ENCODE peak calls at places on chromosomes 13 and 19, in seven cellular contexts. Y, L, J, A, Q, N and T are unnamed samples. For H3K4me1, the result is how much of the 10 kb centered on the place peaks cover.

GRCh38 chr13:80033286-80033685 is 307.6 kb downstream of the SPRY2 start:
- DNase-seq in Y (no peak), L (no peak), J (no peak), A (no peak), Q (no peak), N (no peak), T (no peak)

GRCh38 chr13:112353856-112354255 is 22.3 kb upstream of the SPACA7 start:
- DNase-seq in Y (peak), L (no peak), J (no peak), A (no peak), Q (no peak), N (no peak), T (no peak)

GRCh38 chr13:35140321-35140720 is 198.3 kb downstream of the NBEA start:
- DNase-seq in Y (no peak), L (no peak), J (no peak), A (no peak), Q (no peak), N (peak), T (no peak)

GRCh38 chr19:45103200-45103624 is 10.2 kb downstream of the PPP1R37 start:
- DNase-seq in Y (no peak), L (peak), J (peak), A (no peak), Q (no peak), N (no peak), T (no peak)

GRCh38 chr19:43777163-43777700 is 3.5 kb downstream of the KCNN4 start:
- DNase-seq in Y (no peak), L (peak), J (peak), A (no peak), Q (no peak), N (peak), T (no peak)

GRCh38 chr19:19661675-19662251 is 1.7 kb downstream of the ATP13A1 start:
- DNase-seq in Y (no peak), L (peak), J (no peak), A (no peak), Q (no peak), N (no peak), T (no peak)

GRCh38 chr19:5335593-5335992 is 5.0 kb downstream of the PTPRS start:
- DNase-seq in Y (no peak), L (no peak), J (no peak), A (no peak), Q (no peak), N (no peak), T (no peak)

GRCh38 chr13:112965103-112965502 is 3.9 kb upstream of the MCF2L start:
- DNase-seq in Y (peak), L (no peak), J (no peak), A (peak), Q (no peak), N (no peak), T (no peak)

GRCh38 chr13:113816248-113816924 is 47.5 kb downstream of the GAS6 start:
- DNase-seq in Y (no peak), L (peak), J (no peak), A (peak), Q (no peak), N (peak), T (no peak)

GRCh38 chr19:50328257-50329145 is 676 bp downstream of the KCNC3 start:
- DNase-seq in Y (no peak), L (no peak), J (no peak), A (no peak), Q (no peak), N (no peak), T (no peak)

GRCh38 chr19:46602392-46603194 is 1.5 kb downstream of the CALM3 start:
- DNase-seq in Y (peak), L (peak), J (no peak), A (no peak), Q (peak), N (no peak), T (no peak)

GRCh38 chr19:18300930-18301717 is 19.7 kb upstream of the JUND start:
- DNase-seq in Y (peak), L (no peak), J (peak), A (peak), Q (peak), N (peak), T (peak)

GRCh38 chr19:12833747-12834417 is 497 bp downstream of the RTBDN start:
- DNase-seq in Y (no peak), L (peak), J (peak), A (no peak), Q (no peak), N (no peak), T (no peak)

GRCh38 chr19:33988601-33989000 is 183.7 kb upstream of the LSM14A start:
- DNase-seq in Y (no peak), L (no peak), J (no peak), A (no peak), Q (no peak), N (peak), T (no peak)

GRCh38 chr19:56671613-56671994 is at the start of gene ZNF835:
- DNase-seq in Y (peak), L (no peak), J (peak), A (peak), Q (peak), N (no peak), T (peak)

GRCh38 chr13:114134111-114134943 is 1.9 kb upstream of the RASA3 start:
- DNase-seq in Y (no peak), L (no peak), J (no peak), A (no peak), Q (no peak), N (no peak), T (no peak)

GRCh38 chr19:3359850-3360493 is 6.4 kb upstream of the NFIC start:
- DNase-seq in Y (no peak), L (peak), J (no peak), A (no peak), Q (no peak), N (no peak), T (no peak)

GRCh38 chr13:101649490-101650126 is 197.1 kb downstream of the ITGBL1 start:
- DNase-seq in Y (no peak), L (no peak), J (no peak), A (no peak), Q (no peak), N (peak), T (no peak)

GRCh38 chr19:13544423-13544822 is 38.1 kb upstream of the CACNA1A start:
- DNase-seq in Y (no peak), L (no peak), J (no peak), A (no peak), Q (no peak), N (no peak), T (no peak)

GRCh38 chr13:23858586-23858985 is 30.6 kb downstream of the MIPEP start:
- DNase-seq in Y (no peak), L (no peak), J (no peak), A (no peak), Q (no peak), N (peak), T (no peak)
- H3K27ac ChIP-seq in Y (no peak), L (no peak), J (no peak), A (no peak), Q (no peak), N (no peak), T (peak)

GRCh38 chr19:10514211-10515145 is 2.8 kb downstream of the S1PR5 start:
- DNase-seq in Y (no peak), L (no peak), J (no peak), A (no peak), Q (no peak), N (no peak), T (no peak)

GRCh38 chr19:10508036-10508435 is 4.9 kb upstream of the KEAP1 start:
- DNase-seq in Y (no peak), L (no peak), J (no peak), A (no peak), Q (no peak), N (no peak), T (no peak)

GRCh38 chr19:10513223-10513622 is 4.0 kb downstream of the S1PR5 start:
- DNase-seq in Y (no peak), L (no peak), J (no peak), A (no peak), Q (no peak), N (no peak), T (no peak)

GRCh38 chr19:10508707-10509106 is 5.6 kb upstream of the KEAP1 start:
- DNase-seq in Y (no peak), L (peak), J (no peak), A (no peak), Q (no peak), N (peak), T (no peak)

DNA sequence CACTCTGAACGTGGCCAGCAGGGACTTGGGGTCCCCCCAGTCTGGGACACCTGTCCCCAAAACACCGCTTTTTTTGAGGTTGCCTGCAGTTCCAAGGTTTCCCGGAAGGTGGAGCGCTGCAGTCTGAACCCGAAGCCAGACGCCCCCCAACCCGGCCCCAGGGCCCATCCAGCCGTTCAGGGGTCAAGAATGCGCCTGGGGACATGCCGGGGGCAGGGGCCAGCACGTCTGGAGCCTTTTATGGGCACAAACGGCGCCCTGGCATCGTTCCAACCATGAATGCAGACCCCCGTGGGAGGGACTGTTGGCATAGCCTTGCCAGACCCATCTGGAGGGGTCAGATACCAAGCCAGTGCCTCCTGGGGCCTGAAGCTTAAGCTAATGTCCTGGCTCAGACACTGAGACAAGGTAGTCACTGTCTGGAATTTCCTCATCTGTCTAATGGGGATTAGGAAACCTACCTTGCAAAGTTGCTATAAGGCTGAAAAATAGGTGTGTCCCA is 6.9 kb downstream of the S1PR5 start:
- DNase-seq in Y (no peak), L (peak), J (no peak), A (no peak), Q (peak), N (no peak), T (no peak)
- TF ChIP-seq CTCF in Y (peak), L (peak), J (peak), A (peak), Q (no peak), N (peak), T (peak)

DNA sequence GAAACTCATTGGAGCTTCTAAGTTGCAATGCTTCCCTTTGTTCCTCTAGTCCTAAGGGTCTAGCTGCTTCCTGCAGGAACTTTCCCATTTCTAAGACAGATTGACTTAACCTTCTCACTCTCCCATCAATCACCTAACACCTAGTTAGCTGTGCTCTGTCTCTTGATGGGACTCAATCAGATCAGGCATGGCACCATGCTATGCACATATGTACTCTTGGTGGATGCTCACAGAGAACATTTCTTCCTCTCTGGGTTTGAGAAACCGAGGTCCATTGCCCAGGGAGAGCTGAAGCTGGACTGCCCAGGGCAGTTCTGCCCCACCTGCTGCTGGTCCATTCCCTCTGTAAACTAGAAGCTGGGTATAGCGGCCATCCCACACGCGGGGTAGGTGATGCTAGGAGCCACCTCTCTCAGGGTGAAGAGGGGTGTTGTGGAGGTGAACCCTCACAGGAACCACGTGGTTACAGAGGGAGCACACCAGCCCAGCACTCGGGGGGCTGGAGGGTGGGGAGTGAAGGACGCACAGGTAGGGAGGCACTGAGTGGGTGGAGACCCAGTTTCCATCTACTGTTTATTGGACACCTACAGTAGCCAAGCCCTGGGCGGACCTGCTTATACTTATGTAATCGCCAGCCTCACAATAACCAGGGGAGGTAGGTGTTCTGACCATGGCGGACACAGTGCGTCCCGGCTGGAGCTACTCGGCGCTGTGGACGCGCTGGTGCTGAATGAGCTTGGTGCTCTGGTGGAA is 3.1 kb upstream of the UBE2M start:
- DNase-seq in Y (peak), L (no peak), J (no peak), A (no peak), Q (no peak), N (no peak), T (no peak)
- H3K4me1 ChIP-seq in Y (half or more), L (under half), J (under half), A (under half), Q (under half), N (under half), T (under half)

DNA sequence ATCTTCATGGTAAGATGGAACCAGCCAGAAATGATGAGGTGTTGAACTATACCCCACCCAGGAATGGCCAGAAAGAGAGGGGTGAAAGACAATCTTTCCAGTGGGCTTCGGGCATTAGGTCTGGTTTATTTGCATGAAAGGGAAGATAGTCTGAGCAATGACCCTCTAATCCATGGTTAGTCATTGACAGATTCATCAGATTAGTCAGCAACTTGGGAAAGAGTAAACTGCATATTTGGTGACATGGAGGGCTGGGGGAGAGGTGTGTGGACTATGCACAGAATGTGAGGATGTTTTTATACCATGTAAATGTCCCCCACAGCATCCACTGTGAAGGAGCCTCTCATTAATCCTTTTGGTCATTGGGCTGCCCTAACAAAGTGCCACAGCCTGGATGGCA is 30.1 kb upstream of the USP12 start:
- DNase-seq in Y (no peak), L (no peak), J (no peak), A (no peak), Q (no peak), N (peak), T (no peak)
- H3K27ac ChIP-seq in Y (no peak), L (no peak), J (no peak), A (no peak), Q (no peak), N (no peak), T (no peak)

DNA sequence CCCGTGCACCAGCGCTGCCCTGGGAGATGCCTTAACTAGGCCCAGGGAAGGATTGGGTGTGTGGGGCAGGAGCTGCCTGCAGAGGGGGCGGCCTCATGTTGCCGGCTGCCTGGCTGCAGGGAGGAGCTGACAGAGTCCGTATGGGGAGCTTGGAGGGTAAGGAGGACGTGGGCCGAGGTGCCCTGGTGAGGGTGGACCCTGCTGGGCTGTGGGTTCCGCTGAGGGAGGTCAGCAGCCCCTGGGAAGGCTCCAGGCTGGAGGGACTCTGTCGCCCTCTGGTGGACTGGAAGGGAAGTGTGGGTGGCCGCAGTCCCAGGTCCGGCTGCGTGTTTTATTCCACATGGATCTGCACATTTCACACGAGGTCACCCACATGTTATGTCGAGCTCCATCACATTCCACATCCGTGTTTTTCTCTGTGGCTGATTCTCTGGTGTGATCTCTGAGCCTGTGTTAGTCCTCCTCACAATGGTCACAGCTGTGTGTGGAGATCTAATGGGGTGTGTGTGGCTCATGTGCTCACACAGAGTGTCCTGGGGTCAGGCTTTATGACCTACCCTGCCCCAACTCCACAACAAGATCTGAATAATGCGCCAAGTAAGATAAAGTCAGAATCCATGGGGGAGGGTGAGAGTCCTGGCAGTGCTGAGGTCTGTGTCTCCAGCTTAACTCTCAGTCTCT is 1.8 kb upstream of the CEACAM8 start:
- DNase-seq in Y (no peak), L (peak), J (peak), A (no peak), Q (peak), N (no peak), T (no peak)
- TF ChIP-seq CTCF in Y (peak), L (peak), J (peak), A (peak), Q (peak), N (peak), T (peak)

DNA sequence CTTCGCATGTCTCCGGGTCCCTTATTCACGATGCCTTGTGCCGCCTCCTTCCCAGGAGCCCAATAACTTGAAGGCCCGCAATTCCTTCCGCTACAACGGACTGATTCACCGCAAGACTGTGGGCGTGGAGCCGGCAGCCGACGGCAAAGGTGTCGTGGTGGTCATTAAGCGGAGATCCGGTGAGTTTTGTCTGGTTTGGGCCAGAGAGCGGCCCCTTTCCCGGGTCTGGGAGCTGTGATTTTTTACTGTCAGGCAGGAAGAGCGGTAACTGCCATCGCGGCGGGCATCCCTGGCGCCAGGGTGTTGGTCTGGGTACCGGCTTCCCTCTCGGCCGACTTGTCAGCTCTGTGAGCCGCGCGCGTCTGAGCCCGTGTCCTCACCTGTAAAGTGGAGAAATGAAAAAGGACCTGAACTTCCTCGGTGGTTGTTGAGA is 799 bp downstream of the RPL28 start:
- DNase-seq in Y (no peak), L (no peak), J (no peak), A (no peak), Q (peak), N (no peak), T (no peak)
- H3K4me1 ChIP-seq in Y (half or more), L (half or more), J (half or more), A (under half), Q (under half), N (under half), T (under half)

GRCh38 chr13:110330491-110331001 is 23.5 kb downstream of the COL4A2 start:
- DNase-seq in Y (peak), L (no peak), J (no peak), A (no peak), Q (no peak), N (peak), T (no peak)
- H3K27ac ChIP-seq in Y (peak), L (no peak), J (no peak), A (peak), Q (peak), N (peak), T (peak)

DNA sequence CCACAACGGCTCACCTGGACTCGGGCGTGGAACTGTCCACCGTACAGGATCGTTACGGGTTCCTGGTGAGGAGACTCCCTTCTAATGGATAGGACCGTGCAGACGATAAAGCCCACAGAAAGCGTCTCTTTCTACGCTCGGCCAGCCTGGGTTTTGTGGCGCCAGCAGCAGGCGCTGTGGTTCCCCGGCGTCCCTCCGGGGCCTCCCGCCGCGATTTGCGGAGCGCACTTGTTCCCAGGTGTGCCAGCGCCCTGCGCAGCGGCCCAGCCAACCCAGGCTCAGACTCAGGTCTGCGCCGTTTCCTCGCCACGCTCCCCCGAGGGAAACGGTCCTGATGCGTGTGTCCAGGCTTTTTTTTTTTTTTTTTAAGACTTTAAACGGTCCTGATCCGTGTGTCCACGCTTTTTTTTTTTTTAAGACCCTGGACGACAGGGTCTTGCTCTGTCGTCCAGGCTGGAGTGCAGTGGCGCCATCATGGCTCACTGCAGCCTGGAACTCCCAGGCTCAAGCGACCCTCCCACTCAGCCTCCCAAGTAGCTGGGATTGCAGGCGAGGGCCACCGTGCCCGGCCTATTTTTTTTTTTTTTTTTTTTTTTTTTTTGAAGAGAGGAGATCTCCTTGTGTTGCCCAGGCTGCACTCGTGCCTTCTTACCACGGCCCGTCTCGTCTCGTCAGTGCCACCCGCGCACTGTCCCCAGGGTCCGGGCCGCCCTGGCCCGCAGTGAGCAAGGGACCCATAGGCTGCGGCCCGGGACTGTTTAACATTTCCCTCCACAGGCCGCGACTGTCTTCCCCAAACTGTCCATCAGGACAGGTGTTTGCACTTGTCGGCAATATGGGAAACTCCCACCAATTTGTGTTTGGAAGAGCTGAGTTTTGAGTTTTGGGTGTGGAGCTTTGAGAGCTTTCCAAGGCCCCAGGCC is 23.8 kb downstream of the GJA3 start:
- DNase-seq in Y (no peak), L (no peak), J (peak), A (no peak), Q (no peak), N (no peak), T (peak)
- TF ChIP-seq CTCF in Y (no peak), L (no peak), J (peak), A (no peak), Q (no peak), N (peak), T (no peak)

DNA sequence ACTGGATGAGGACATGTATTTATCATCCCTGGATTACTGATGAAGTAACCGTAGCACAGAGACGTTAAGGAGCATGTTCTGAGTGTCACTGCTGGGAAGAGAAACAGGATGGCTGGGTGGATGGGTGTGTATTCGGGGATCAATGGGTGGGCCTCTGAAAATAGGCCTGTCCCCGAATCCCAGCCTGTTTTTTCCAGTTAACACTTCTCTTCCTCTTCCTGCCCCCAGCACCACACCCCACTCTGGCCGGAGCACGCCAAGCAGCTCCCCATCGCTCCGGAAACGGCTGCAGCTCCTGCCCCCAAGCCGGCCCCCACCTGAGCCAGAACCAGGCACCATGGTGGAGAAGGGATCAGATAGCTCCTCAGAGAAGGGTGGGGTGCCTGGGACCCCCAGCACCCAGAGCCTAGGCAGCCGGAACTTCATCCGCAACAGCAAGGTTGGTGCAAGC is 8.8 kb downstream of the GRAMD1A start:
- DNase-seq in Y (no peak), L (no peak), J (no peak), A (peak), Q (no peak), N (no peak), T (no peak)
- H3K4me1 ChIP-seq in Y (under half), L (under half), J (half or more), A (under half), Q (under half), N (under half), T (under half)